ENCODE peak calls at places on chromosomes 4 and X, in five cellular contexts. M, T, P, W and I are unnamed samples.

GRCh38 chr4:82811838-82812672 is 13.5 kb upstream of the SCD5 start:
- DNase-seq in M (peak), T (peak), P (no peak), W (peak), I (peak)

GRCh38 chrX:150463566-150463965 is 100.4 kb downstream of the MAMLD1 start:
- DNase-seq in M (no peak), T (no peak), P (no peak), W (no peak), I (no peak)

GRCh38 chr4:77040856-77041576 is 34.8 kb downstream of the CCNI start:
- DNase-seq in M (peak), T (no peak), P (no peak), W (peak), I (no peak)

GRCh38 chrX:68059469-68059868 is 373.8 kb downstream of the OPHN1 start:
- DNase-seq in M (no peak), T (no peak), P (no peak), W (no peak), I (no peak)

GRCh38 chrX:24243692-24244091 is 70.2 kb downstream of the SUPT20HL2 start:
- DNase-seq in M (peak), T (no peak), P (no peak), W (no peak), I (no peak)

GRCh38 chr4:37561803-37562207 is 124.4 kb downstream of the RELL1 start:
- DNase-seq in M (peak), T (no peak), P (no peak), W (peak), I (no peak)

GRCh38 chrX:135740683-135741149 is 27.3 kb downstream of the CT45A3 start:
- DNase-seq in M (no peak), T (no peak), P (peak), W (no peak), I (no peak)

GRCh38 chrX:110665636-110666035 is 130.0 kb downstream of the CHRDL1 start:
- DNase-seq in M (peak), T (peak), P (peak), W (peak), I (no peak)

GRCh38 chrX:41518841-41519220 is 71.7 kb downstream of the NYX start:
- DNase-seq in M (peak), T (no peak), P (no peak), W (no peak), I (no peak)

GRCh38 chrX:130637591-130637990 is 235.8 kb downstream of the RBMX2 start:
- DNase-seq in M (peak), T (no peak), P (no peak), W (peak), I (no peak)

GRCh38 chrX:13473666-13474516 is 95.5 kb upstream of the EGFL6 start:
- DNase-seq in M (peak), T (no peak), P (no peak), W (no peak), I (no peak)

GRCh38 chr4:159042097-159042605 is 60.7 kb upstream of the RAPGEF2 start:
- DNase-seq in M (no peak), T (no peak), P (no peak), W (no peak), I (no peak)
- H2AK5ac ChIP-seq in M (no peak), T (no peak), P (no peak), W (no peak), I (no peak)

GRCh38 chr4:72564789-72565188 is 4.2 kb downstream of the ADAMTS3 start:
- DNase-seq in M (no peak), T (no peak), P (no peak), W (no peak), I (no peak)

GRCh38 chr4:72567036-72567435 is 2.0 kb downstream of the ADAMTS3 start:
- DNase-seq in M (no peak), T (no peak), P (no peak), W (no peak), I (no peak)

GRCh38 chr4:72564184-72564583 is 4.8 kb downstream of the ADAMTS3 start:
- DNase-seq in M (peak), T (no peak), P (no peak), W (peak), I (no peak)

GRCh38 chr4:72567821-72568620 is 1.0 kb downstream of the ADAMTS3 start:
- DNase-seq in M (peak), T (peak), P (peak), W (peak), I (peak)

DNA sequence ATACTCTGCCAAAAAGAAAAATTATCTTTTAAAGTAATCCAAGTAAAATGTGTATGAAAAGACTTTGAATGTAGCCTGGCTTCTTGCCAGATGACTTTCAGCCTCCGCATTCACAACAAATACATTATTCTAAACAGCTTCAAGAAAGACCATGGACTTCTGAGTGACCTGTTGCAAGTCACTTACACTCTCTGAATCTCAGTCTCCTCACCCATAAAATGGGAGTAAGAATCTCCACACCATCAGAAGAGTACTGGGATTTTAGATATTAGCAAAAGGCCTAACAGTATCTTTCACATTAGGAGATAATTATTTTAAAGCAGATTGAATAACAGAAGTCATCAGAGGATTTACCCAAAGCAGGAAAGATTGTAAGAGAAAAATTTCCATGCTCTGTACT is 2.4 kb downstream of the ADAMTS3 start:
- DNase-seq in M (no peak), T (no peak), P (no peak), W (no peak), I (no peak)
- H3K27ac ChIP-seq in M (no peak), T (no peak), P (no peak), W (no peak), I (no peak)

GRCh38 chr4:1778642-1779392 is 14.3 kb upstream of the FGFR3 start:
- DNase-seq in M (no peak), T (no peak), P (no peak), W (no peak), I (no peak)

GRCh38 chr4:1773754-1774153 is 19.3 kb upstream of the FGFR3 start:
- DNase-seq in M (no peak), T (no peak), P (no peak), W (no peak), I (no peak)

GRCh38 chr4:1777822-1778641 is 15.1 kb upstream of the FGFR3 start:
- DNase-seq in M (no peak), T (peak), P (peak), W (peak), I (peak)

GRCh38 chr4:1776521-1777161 is 16.5 kb upstream of the FGFR3 start:
- DNase-seq in M (no peak), T (no peak), P (no peak), W (no peak), I (no peak)

DNA sequence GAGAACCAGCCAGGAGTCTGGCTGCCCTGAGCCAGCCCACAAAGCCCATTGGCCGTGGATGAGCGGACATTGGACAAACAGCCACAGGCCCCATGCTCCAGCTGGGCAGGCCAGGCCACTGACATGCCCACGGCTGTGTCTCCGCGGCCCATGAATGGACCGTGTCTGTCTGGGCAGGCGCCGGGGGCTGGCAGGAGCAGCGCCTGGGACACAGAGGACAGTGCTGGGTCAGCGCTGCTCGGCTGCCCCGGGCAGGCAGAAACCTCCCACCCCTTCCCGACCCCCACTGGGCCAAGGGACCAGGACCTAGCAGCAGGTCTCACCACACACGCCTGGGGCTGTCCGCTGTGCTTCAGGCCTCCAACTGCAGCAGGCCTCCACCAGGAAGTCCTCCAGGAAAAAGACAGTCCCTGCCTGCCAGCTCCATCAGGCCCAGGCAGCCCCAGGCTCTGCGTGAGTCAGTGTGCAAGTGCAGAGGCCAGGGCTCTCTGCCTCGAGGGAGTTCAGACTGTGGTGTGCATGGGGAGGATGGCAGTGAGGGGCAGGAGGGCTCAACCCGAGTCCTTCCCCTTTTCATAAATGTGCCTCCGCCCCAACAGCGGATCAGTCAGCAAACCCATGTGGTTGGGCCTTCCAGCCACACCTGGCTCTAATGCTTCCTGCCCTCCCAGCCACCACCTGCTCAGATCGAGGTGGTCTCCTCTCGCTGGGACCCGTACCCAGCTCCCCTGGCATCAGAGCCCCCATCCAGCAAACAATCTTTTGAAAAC is 17.2 kb upstream of the FGFR3 start:
- DNase-seq in M (no peak), T (no peak), P (no peak), W (no peak), I (no peak)
- H2AK5ac ChIP-seq in M (no peak), T (no peak), P (no peak), W (no peak), I (peak)

GRCh38 chrX:16868920-16869319 is 1.2 kb downstream of the RBBP7 start:
- DNase-seq in M (no peak), T (no peak), P (no peak), W (no peak), I (no peak)
- H3K27ac ChIP-seq in M (no peak), T (no peak), P (no peak), W (no peak), I (no peak)

GRCh38 chrX:69149466-69150293 is 15.6 kb downstream of the PJA1 start:
- DNase-seq in M (no peak), T (peak), P (peak), W (no peak), I (peak)
- H2AK5ac ChIP-seq in M (no peak), T (no peak), P (no peak), W (no peak), I (no peak)

DNA sequence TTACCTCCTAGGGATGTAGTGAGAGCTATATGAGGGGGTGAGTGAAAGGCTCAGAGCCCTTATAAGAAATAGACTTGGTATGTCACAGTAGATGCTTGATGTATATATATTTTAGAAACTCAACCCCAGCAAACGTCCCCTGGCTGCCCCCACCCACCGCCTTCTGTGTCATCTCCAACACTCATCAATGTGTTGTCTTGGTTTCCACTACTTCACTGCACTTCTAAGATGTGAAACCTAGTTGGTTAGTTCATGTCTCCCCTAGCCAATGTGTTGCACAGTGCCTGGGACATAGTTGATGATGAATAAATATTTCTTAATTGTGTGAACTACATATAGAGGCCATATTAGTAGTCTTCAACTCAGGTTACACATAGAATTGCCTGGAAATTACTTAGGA is 4.4 kb downstream of the FGFBP2 start:
- DNase-seq in M (no peak), T (no peak), P (no peak), W (no peak), I (no peak)
- H3K27ac ChIP-seq in M (no peak), T (no peak), P (no peak), W (no peak), I (no peak)

GRCh38 chrX:133414399-133415275 is 652 bp downstream of the GPC4 start:
- DNase-seq in M (no peak), T (no peak), P (no peak), W (peak), I (no peak)
- H2AK5ac ChIP-seq in M (no peak), T (no peak), P (no peak), W (no peak), I (no peak)

DNA sequence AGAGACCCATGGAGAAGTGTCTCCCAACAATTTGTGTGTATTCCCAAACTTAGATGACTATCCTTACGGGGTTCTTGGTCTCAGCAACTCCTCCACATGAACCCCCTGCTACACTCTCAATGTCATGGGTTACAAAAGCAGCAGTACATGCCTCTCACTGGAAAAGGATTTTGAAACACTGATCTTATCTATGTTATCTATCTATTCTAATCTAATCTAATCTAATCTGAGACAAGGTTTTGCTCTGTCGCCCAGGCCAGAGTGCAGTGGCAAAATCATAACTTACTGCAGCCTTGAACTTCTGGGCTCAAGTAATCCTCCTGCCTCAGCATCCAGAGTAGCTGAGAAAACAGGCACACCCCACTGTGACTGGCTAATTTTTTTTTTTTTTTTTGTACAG is 19.3 kb downstream of the TSPAN5 start:
- DNase-seq in M (no peak), T (no peak), P (no peak), W (no peak), I (no peak)
- H3K27ac ChIP-seq in M (no peak), T (no peak), P (no peak), W (no peak), I (no peak)

DNA sequence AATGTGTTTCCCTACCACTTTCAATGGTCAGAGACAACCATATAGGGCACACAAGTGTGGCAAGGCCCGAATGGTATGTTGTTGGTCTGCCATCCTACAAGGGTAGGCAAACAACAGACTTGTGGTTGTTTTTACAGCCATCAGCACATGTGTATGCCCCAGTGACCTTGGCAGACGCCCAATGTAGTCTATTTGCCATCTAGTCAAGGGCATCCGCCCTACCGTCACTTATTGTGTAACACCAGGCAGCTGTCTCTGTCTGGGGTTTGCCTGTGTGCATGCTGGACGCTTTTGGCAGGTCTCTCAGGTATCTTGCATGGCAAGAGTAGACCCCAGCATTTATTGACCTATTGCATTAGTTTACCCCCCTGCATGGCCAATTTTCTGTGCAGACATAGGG is 1145.5 kb upstream of the POU3F4 start:
- DNase-seq in M (no peak), T (no peak), P (no peak), W (no peak), I (no peak)
- H2AK5ac ChIP-seq in M (no peak), T (no peak), P (no peak), W (no peak), I (no peak)